ENCODE peak calls at places on chromosome 16, in ten cellular contexts. One of them, this sample, is unnamed.

GRCh38 chr16:5763176-5763575 is 665.6 kb upstream of the EEF2KMT start:
- DNase-seq in kidney glomerular epithelial cell: no peak
- DNase-seq in uterus: no peak
- DNase-seq in SHP77: no peak
- DNase-seq in HTR-8/SVneo: no peak
- DNase-seq in NCI-H1105: no peak
- DNase-seq in CD8-positive, alpha-beta memory T cell: no peak
- DNase-seq in memory B cell: no peak
- DNase-seq in cardiac fibroblast: no peak
- DNase-seq in SW480: no peak
- DNase-seq in this sample: no peak

GRCh38 chr16:82756283-82756599 is 129.5 kb downstream of the CDH13 start:
- DNase-seq in kidney glomerular epithelial cell: peak; percentile 10
- DNase-seq in uterus: no peak
- DNase-seq in SHP77: no peak
- DNase-seq in HTR-8/SVneo: no peak
- DNase-seq in NCI-H1105: no peak
- DNase-seq in CD8-positive, alpha-beta memory T cell: no peak
- DNase-seq in memory B cell: no peak
- DNase-seq in cardiac fibroblast: peak; percentile 57
- DNase-seq in SW480: no peak
- DNase-seq in this sample: no peak

GRCh38 chr16:83653785-83654184 is 154.0 kb upstream of the HSBP1 start:
- DNase-seq in kidney glomerular epithelial cell: no peak
- DNase-seq in uterus: no peak
- DNase-seq in SHP77: no peak
- DNase-seq in HTR-8/SVneo: peak; percentile 24
- DNase-seq in NCI-H1105: no peak
- DNase-seq in CD8-positive, alpha-beta memory T cell: no peak
- DNase-seq in memory B cell: no peak
- DNase-seq in cardiac fibroblast: peak; percentile 28
- DNase-seq in SW480: no peak
- DNase-seq in this sample: no peak

GRCh38 chr16:86252596-86252995 is 257.7 kb upstream of the FOXF1 start:
- DNase-seq in kidney glomerular epithelial cell: no peak
- DNase-seq in uterus: no peak
- DNase-seq in SHP77: no peak
- DNase-seq in HTR-8/SVneo: no peak
- DNase-seq in NCI-H1105: no peak
- DNase-seq in CD8-positive, alpha-beta memory T cell: no peak
- DNase-seq in memory B cell: no peak
- DNase-seq in cardiac fibroblast: peak; percentile 25
- DNase-seq in SW480: peak; percentile 9
- DNase-seq in this sample: no peak

GRCh38 chr16:87628940-87629339 is 26.6 kb downstream of the JPH3 start:
- DNase-seq in kidney glomerular epithelial cell: peak; percentile 60
- DNase-seq in uterus: no peak
- DNase-seq in SHP77: peak; percentile 16
- DNase-seq in HTR-8/SVneo: no peak
- DNase-seq in NCI-H1105: no peak
- DNase-seq in CD8-positive, alpha-beta memory T cell: no peak
- DNase-seq in memory B cell: no peak
- DNase-seq in cardiac fibroblast: no peak
- DNase-seq in SW480: no peak
- DNase-seq in this sample: no peak

GRCh38 chr16:15993541-15993940 is 44.1 kb downstream of the ABCC1 start:
- DNase-seq in kidney glomerular epithelial cell: no peak
- DNase-seq in uterus: no peak
- DNase-seq in SHP77: no peak
- DNase-seq in HTR-8/SVneo: no peak
- DNase-seq in NCI-H1105: no peak
- DNase-seq in CD8-positive, alpha-beta memory T cell: no peak
- DNase-seq in memory B cell: no peak
- DNase-seq in cardiac fibroblast: no peak
- DNase-seq in SW480: no peak
- DNase-seq in this sample: no peak

GRCh38 chr16:80150978-80151705 is 389.7 kb upstream of the DYNLRB2 start:
- DNase-seq in kidney glomerular epithelial cell: no peak
- DNase-seq in uterus: no peak
- DNase-seq in SHP77: no peak
- DNase-seq in HTR-8/SVneo: no peak
- DNase-seq in NCI-H1105: no peak
- DNase-seq in CD8-positive, alpha-beta memory T cell: no peak
- DNase-seq in memory B cell: no peak
- DNase-seq in cardiac fibroblast: no peak
- DNase-seq in SW480: no peak
- DNase-seq in this sample: no peak

GRCh38 chr16:12290165-12290564 is 313.6 kb downstream of the SNX29 start:
- DNase-seq in kidney glomerular epithelial cell: no peak
- DNase-seq in uterus: no peak
- DNase-seq in SHP77: no peak
- DNase-seq in HTR-8/SVneo: no peak
- DNase-seq in NCI-H1105: no peak
- DNase-seq in CD8-positive, alpha-beta memory T cell: no peak
- DNase-seq in memory B cell: no peak
- DNase-seq in cardiac fibroblast: no peak
- DNase-seq in SW480: no peak
- DNase-seq in this sample: no peak

GRCh38 chr16:80460004-80460403 is 80.8 kb upstream of the DYNLRB2 start:
- DNase-seq in kidney glomerular epithelial cell: no peak
- DNase-seq in uterus: no peak
- DNase-seq in SHP77: no peak
- DNase-seq in HTR-8/SVneo: no peak
- DNase-seq in NCI-H1105: no peak
- DNase-seq in CD8-positive, alpha-beta memory T cell: no peak
- DNase-seq in memory B cell: no peak
- DNase-seq in cardiac fibroblast: no peak
- DNase-seq in SW480: no peak
- DNase-seq in this sample: no peak

GRCh38 chr16:70018254-70018653 is 67.1 kb downstream of the CLEC18A start:
- DNase-seq in kidney glomerular epithelial cell: no peak
- DNase-seq in uterus: no peak
- DNase-seq in SHP77: peak; percentile 33
- DNase-seq in HTR-8/SVneo: no peak
- DNase-seq in NCI-H1105: no peak
- DNase-seq in CD8-positive, alpha-beta memory T cell: peak; percentile 78
- DNase-seq in memory B cell: no peak
- DNase-seq in cardiac fibroblast: peak; percentile 15
- DNase-seq in SW480: peak; percentile 48
- DNase-seq in this sample: peak; percentile 0

GRCh38 chr16:68089067-68089466 is 3.9 kb downstream of the NFATC3 start:
- DNase-seq in kidney glomerular epithelial cell: no peak
- DNase-seq in uterus: no peak
- DNase-seq in SHP77: no peak
- DNase-seq in HTR-8/SVneo: no peak
- DNase-seq in NCI-H1105: no peak
- DNase-seq in CD8-positive, alpha-beta memory T cell: no peak
- DNase-seq in memory B cell: no peak
- DNase-seq in cardiac fibroblast: no peak
- DNase-seq in SW480: no peak
- DNase-seq in this sample: no peak

GRCh38 chr16:11624645-11625607 is 38.2 kb upstream of the LITAF start:
- DNase-seq in kidney glomerular epithelial cell: no peak
- DNase-seq in uterus: no peak
- DNase-seq in SHP77: no peak
- DNase-seq in HTR-8/SVneo: no peak
- DNase-seq in NCI-H1105: no peak
- DNase-seq in CD8-positive, alpha-beta memory T cell: no peak
- DNase-seq in memory B cell: no peak
- DNase-seq in cardiac fibroblast: no peak
- DNase-seq in SW480: no peak
- DNase-seq in this sample: no peak

GRCh38 chr16:3587547-3588110 is 10.4 kb upstream of the NLRC3 start:
- DNase-seq in kidney glomerular epithelial cell: no peak
- DNase-seq in uterus: no peak
- DNase-seq in SHP77: no peak
- DNase-seq in HTR-8/SVneo: no peak
- DNase-seq in NCI-H1105: no peak
- DNase-seq in CD8-positive, alpha-beta memory T cell: no peak
- DNase-seq in memory B cell: peak; percentile 29
- DNase-seq in cardiac fibroblast: no peak
- DNase-seq in SW480: no peak
- DNase-seq in this sample: peak; percentile 69

GRCh38 chr16:89357460-89357859 is 132.9 kb downstream of the ANKRD11 start:
- DNase-seq in kidney glomerular epithelial cell: no peak
- DNase-seq in uterus: no peak
- DNase-seq in SHP77: peak; percentile 37
- DNase-seq in HTR-8/SVneo: no peak
- DNase-seq in NCI-H1105: no peak
- DNase-seq in CD8-positive, alpha-beta memory T cell: no peak
- DNase-seq in memory B cell: no peak
- DNase-seq in cardiac fibroblast: no peak
- DNase-seq in SW480: no peak
- DNase-seq in this sample: no peak

GRCh38 chr16:85348921-85349334 is 236.7 kb upstream of the CIBAR2 start:
- DNase-seq in kidney glomerular epithelial cell: no peak
- DNase-seq in uterus: no peak
- DNase-seq in SHP77: no peak
- DNase-seq in HTR-8/SVneo: no peak
- DNase-seq in NCI-H1105: peak; percentile 42
- DNase-seq in CD8-positive, alpha-beta memory T cell: no peak
- DNase-seq in memory B cell: no peak
- DNase-seq in cardiac fibroblast: no peak
- DNase-seq in SW480: no peak
- DNase-seq in this sample: no peak

GRCh38 chr16:19400709-19401108 is 17.0 kb upstream of the TMC5 start:
- DNase-seq in kidney glomerular epithelial cell: no peak
- DNase-seq in uterus: no peak
- DNase-seq in SHP77: peak; percentile 10
- DNase-seq in HTR-8/SVneo: no peak
- DNase-seq in NCI-H1105: no peak
- DNase-seq in CD8-positive, alpha-beta memory T cell: no peak
- DNase-seq in memory B cell: no peak
- DNase-seq in cardiac fibroblast: no peak
- DNase-seq in SW480: no peak
- DNase-seq in this sample: no peak

GRCh38 chr16:55470533-55471371 is 8.2 kb upstream of the MMP2 start:
- DNase-seq in kidney glomerular epithelial cell: no peak
- DNase-seq in uterus: no peak
- DNase-seq in SHP77: no peak
- DNase-seq in HTR-8/SVneo: no peak
- DNase-seq in NCI-H1105: no peak
- DNase-seq in CD8-positive, alpha-beta memory T cell: no peak
- DNase-seq in memory B cell: no peak
- DNase-seq in cardiac fibroblast: peak; percentile 69
- DNase-seq in SW480: peak; percentile 23
- DNase-seq in this sample: no peak

This sample was measured in NCI-H526 treated with DMSO at 0.1 percent for 48 hours.